ENCODE peak calls at places on chromosomes 11 and 22, in four cellular contexts. X, S, Y and R are unnamed samples.

GRCh38 chr11:122062763-122063162 is 53.3 kb downstream of the BLID start:
- DNase-seq in X (no peak), S (no peak), Y (no peak), R (no peak)

GRCh38 chr22:26666035-26666338 is 8.6 kb downstream of the MIAT start:
- DNase-seq in X (no peak), S (no peak), Y (no peak), R (no peak)

GRCh38 chr22:21074092-21074715 is 28.5 kb downstream of the LRRC74B start:
- DNase-seq in X (no peak), S (no peak), Y (no peak), R (no peak)

GRCh38 chr11:65780770-65781151 is at the start of gene AP5B1:
- DNase-seq in X (peak), S (peak), Y (peak), R (peak)

GRCh38 chr22:42277232-42277753 is 6.8 kb upstream of the TCF20 start:
- DNase-seq in X (no peak), S (no peak), Y (no peak), R (no peak)

GRCh38 chr22:38397189-38398097 is 57.6 kb downstream of the KCNJ4 start:
- DNase-seq in X (no peak), S (no peak), Y (no peak), R (no peak)

GRCh38 chr11:15761235-15761634 is 595.1 kb downstream of the SOX6 start:
- DNase-seq in X (no peak), S (no peak), Y (no peak), R (no peak)

GRCh38 chr22:30056015-30056414 is 24.2 kb upstream of the HORMAD2 start:
- DNase-seq in X (no peak), S (no peak), Y (no peak), R (no peak)

GRCh38 chr11:65310215-65310614 is 4.5 kb upstream of the CDC42EP2 start:
- DNase-seq in X (no peak), S (no peak), Y (no peak), R (no peak)

GRCh38 chr11:727859-728748 is 19.2 kb upstream of the TALDO1 start:
- DNase-seq in X (peak), S (peak), Y (peak), R (peak)

GRCh38 chr11:23924226-23924625 is 572.6 kb upstream of the LUZP2 start:
- DNase-seq in X (no peak), S (no peak), Y (no peak), R (no peak)

GRCh38 chr11:3135491-3136440 is 29.3 kb downstream of the OSBPL5 start:
- DNase-seq in X (no peak), S (no peak), Y (peak), R (no peak)

GRCh38 chr11:96324912-96325311 is 18.1 kb downstream of the MAML2 start:
- DNase-seq in X (no peak), S (no peak), Y (no peak), R (no peak)

GRCh38 chr22:26587991-26588613 is 1.8 kb downstream of the TPST2 start:
- DNase-seq in X (no peak), S (no peak), Y (no peak), R (no peak)

GRCh38 chr11:43736502-43737193 is 56.1 kb downstream of the HSD17B12 start:
- DNase-seq in X (no peak), S (no peak), Y (no peak), R (no peak)

GRCh38 chr22:43002198-43002577 is 12.8 kb downstream of the PACSIN2 start:
- DNase-seq in X (no peak), S (no peak), Y (no peak), R (no peak)

GRCh38 chr11:12961615-12962014 is 47.5 kb upstream of the RASSF10 start:
- DNase-seq in X (no peak), S (no peak), Y (no peak), R (no peak)

GRCh38 chr11:1574256-1575242 is 2.5 kb upstream of the DUSP8 start:
- DNase-seq in X (no peak), S (peak), Y (peak), R (peak)

GRCh38 chr22:49956418-49956770 is 4.2 kb upstream of the PIM3 start:
- DNase-seq in X (no peak), S (no peak), Y (no peak), R (no peak)

GRCh38 chr11:36328956-36329673 is 33.0 kb downstream of the PRR5L start:
- DNase-seq in X (no peak), S (no peak), Y (no peak), R (no peak)

GRCh38 chr11:62591448-62592215 is at the start of gene TUT1:
- DNase-seq in X (peak), S (peak), Y (peak), R (peak)

GRCh38 chr11:7251836-7252682 is at the start of gene SYT9:
- DNase-seq in X (peak), S (peak), Y (no peak), R (peak)